ENCODE peak calls at places on chromosomes 6 and 20, in eight cellular contexts. V is A172, Z is hippocampal formation, O is breast epithelium, D is nucleus accumbens, J is stromal cell of bone marrow, M is GM04503, R is psoas muscle. X is an unnamed sample.

GRCh38 chr6:138036955-138037592 is 70.1 kb downstream of the PERP start:
- DNase-seq in V (no peak), Z (no peak), O (no peak), D (no peak), J (no peak), M (no peak), R (no peak), X (no peak)

GRCh38 chr20:31641391-31641790 is 3.7 kb downstream of the COX4I2 start:
- DNase-seq in V (no peak), Z (no peak), O (no peak), D (no peak), J (no peak), M (no peak), R (no peak), X (no peak)

GRCh38 chr6:130760006-130760405 is 67.2 kb upstream of the SMLR1 start:
- DNase-seq in V (peak), Z (no peak), O (no peak), D (no peak), J (no peak), M (no peak), R (no peak), X (no peak)

GRCh38 chr20:2470051-2470431 is 548 bp downstream of the SNRPB start:
- DNase-seq in V (peak), Z (no peak), O (no peak), D (no peak), J (no peak), M (no peak), R (peak), X (no peak)

GRCh38 chr6:161487694-161488093 is 213.8 kb upstream of the AGPAT4 start:
- DNase-seq in V (peak), Z (no peak), O (no peak), D (no peak), J (no peak), M (no peak), R (no peak), X (no peak)

GRCh38 chr20:45817652-45818194 is 5.3 kb downstream of the UBE2C start:
- DNase-seq in V (peak), Z (no peak), O (no peak), D (no peak), J (peak), M (no peak), R (no peak), X (no peak)

GRCh38 chr20:31670371-31671228 is 32.9 kb downstream of the COX4I2 start:
- DNase-seq in V (no peak), Z (peak), O (peak), D (peak), J (no peak), M (no peak), R (peak), X (peak)

GRCh38 chr6:167706313-167707109 is 120.2 kb upstream of the AFDN start:
- DNase-seq in V (no peak), Z (no peak), O (no peak), D (no peak), J (no peak), M (no peak), R (no peak), X (no peak)